ENCODE peak calls at places on chromosome 11, in nine cellular contexts. B is activated T-cell treated with anti-CD3 and anti-CD28 coated beads, Interleukin-2, amount 50 U/mL, for 72 hours; E is LNCaP clone FGC; D is activated CD4-positive, alpha-beta T cell treated with anti-CD3 and anti-CD28 coated beads, Interleukin-2, amount 50 U/mL, for 24 hours; F is stimulated activated CD4-positive, alpha-beta T cell treated with anti-CD3 and anti-CD28 coated beads, Interleukin-12 subunit alpha, Interleukin-12 subunit beta, amount 100 ng/mL, for 24 hours; U is WTC11; O is upper lobe of right lung; Z is PC-3; Q is HTR-8/SVneo. V is an unnamed sample.

GRCh38 chr11:81220166-81220895 is 1513.3 kb downstream of the FAM181B start:
- DNase-seq in Q (no peak), E (no peak), O (no peak), B (no peak), D (no peak), Z (no peak), U (no peak), F (no peak), V (no peak)

GRCh38 chr11:76769071-76769560 is 14.0 kb upstream of the TSKU start:
- DNase-seq in U (no peak), B (no peak), Q (no peak), O (no peak), D (no peak), E (no peak), F (no peak), Z (no peak), V (no peak)

GRCh38 chr11:31802990-31803812 is 7.9 kb downstream of the PAX6 start:
- DNase-seq in Q (no peak), O (no peak), U (peak), E (no peak), B (no peak), D (no peak), Z (no peak), F (no peak), V (no peak)

GRCh38 chr11:44538375-44539054 is 26.9 kb upstream of the CD82 start:
- DNase-seq in Z (peak), F (peak), D (peak), B (peak), U (peak), E (peak), Q (peak), O (peak), V (peak)

GRCh38 chr11:12091957-12092558 is 18.3 kb upstream of the MICAL2 start:
- DNase-seq in D (no peak), B (no peak), O (no peak), E (no peak), Q (no peak), U (no peak), Z (peak), F (no peak), V (no peak)

GRCh38 chr11:24773326-24773725 is 276.5 kb downstream of the LUZP2 start:
- DNase-seq in U (no peak), Z (peak), D (no peak), E (no peak), B (no peak), Q (no peak), F (no peak), O (no peak), V (no peak)

GRCh38 chr11:61598886-61599868 is 18.3 kb upstream of the SYT7 start:
- DNase-seq in F (no peak), Z (peak), E (no peak), O (no peak), U (peak), B (no peak), Q (no peak), D (no peak), V (no peak)

GRCh38 chr11:93537022-93537421 is 6.2 kb downstream of the SMCO4 start:
- DNase-seq in E (no peak), Z (no peak), Q (no peak), U (no peak), O (no peak), B (no peak), F (no peak), D (no peak), V (no peak)

GRCh38 chr11:15127341-15127740 is 12.6 kb downstream of the INSC start:
- DNase-seq in B (no peak), Q (no peak), Z (peak), E (no peak), F (no peak), D (no peak), O (no peak), U (no peak), V (no peak)

GRCh38 chr11:100340416-100341323 is 346.4 kb upstream of the ARHGAP42 start:
- DNase-seq in D (no peak), Z (no peak), E (no peak), U (no peak), Q (no peak), F (no peak), B (no peak), O (no peak), V (no peak)